ENCODE peak calls at places on chromosomes 5 and 9, in four cellular contexts. E is HepG2, G is K562, O is GM12878. I is an unnamed sample.

GRCh38 chr9:84371737-84372136 is 31.2 kb upstream of the SLC28A3 start:
- DNase-seq in G (no peak), O (no peak), E (peak; percentile 7), I (no peak)

GRCh38 chr5:59069438-59070079 is 486.7 kb downstream of the RAB3C start:
- DNase-seq in G (no peak), E (peak; percentile 68), O (no peak), I (no peak)

GRCh38 chr5:110865400-110866094 is 126.7 kb downstream of the SLC25A46 start:
- DNase-seq in E (peak; percentile 28), O (no peak), G (peak; percentile 44), I (peak; percentile 49)

GRCh38 chr9:84271004-84271886 is 69.3 kb downstream of the SLC28A3 start:
- DNase-seq in E (no peak), G (peak; percentile 1), O (no peak), I (no peak)

GRCh38 chr9:105191508-105192118 is 52.8 kb upstream of the SLC44A1 start:
- DNase-seq in G (no peak), O (peak; percentile 39), E (peak; percentile 95), I (no peak)

GRCh38 chr9:124011460-124012301 is at the start of gene LHX2:
- DNase-seq in O (no peak), E (no peak), G (peak; percentile 57), I (peak; percentile 85)

GRCh38 chr9:84141762-84142370 is 161.3 kb downstream of the RMI1 start:
- DNase-seq in E (no peak), G (no peak), O (no peak), I (peak; percentile 16)

GRCh38 chr5:124210106-124210918 is 536.1 kb downstream of the ZNF608 start:
- DNase-seq in G (no peak), E (no peak), O (no peak), I (no peak)

GRCh38 chr5:565782-566445 is 41.7 kb upstream of the SLC9A3 start:
- DNase-seq in O (no peak), E (no peak), G (no peak), I (no peak)

GRCh38 chr9:93684806-93685553 is 108.6 kb downstream of the PHF2 start:
- DNase-seq in O (no peak), G (peak; percentile 27), E (no peak), I (peak; percentile 17)

GRCh38 chr9:21761309-21761901 is 41.0 kb upstream of the MTAP start:
- DNase-seq in E (no peak), O (peak; percentile 19), G (no peak), I (no peak)

GRCh38 chr9:32550046-32550608 is 2.0 kb upstream of the SMIM27 start:
- DNase-seq in G (peak; percentile 19), E (no peak), O (no peak), I (peak; percentile 12)

GRCh38 chr5:158287643-158288228 is 428.8 kb upstream of the CLINT1 start:
- DNase-seq in E (no peak), O (no peak), G (no peak), I (peak; percentile 15)

GRCh38 chr5:176733586-176734262 is 76.6 kb upstream of the UNC5A start:
- DNase-seq in O (no peak), G (peak; percentile 19), E (no peak), I (no peak)

GRCh38 chr5:27788184-27788583 is 749.8 kb upstream of the CDH9 start:
- DNase-seq in E (no peak), G (no peak), O (no peak), I (no peak)
- TF ChIP-seq BHLHE40 in E (no peak), G (no peak), O (no peak), I (no peak)

GRCh38 chr9:36136277-36136893 is at the start of gene GLIPR2:
- DNase-seq in G (peak; percentile 78), E (peak; percentile 18), O (no peak), I (peak; percentile 84)
- TF ChIP-seq FOXM1 in G (no peak), E (no peak), O (no peak), I (no peak)

DNA sequence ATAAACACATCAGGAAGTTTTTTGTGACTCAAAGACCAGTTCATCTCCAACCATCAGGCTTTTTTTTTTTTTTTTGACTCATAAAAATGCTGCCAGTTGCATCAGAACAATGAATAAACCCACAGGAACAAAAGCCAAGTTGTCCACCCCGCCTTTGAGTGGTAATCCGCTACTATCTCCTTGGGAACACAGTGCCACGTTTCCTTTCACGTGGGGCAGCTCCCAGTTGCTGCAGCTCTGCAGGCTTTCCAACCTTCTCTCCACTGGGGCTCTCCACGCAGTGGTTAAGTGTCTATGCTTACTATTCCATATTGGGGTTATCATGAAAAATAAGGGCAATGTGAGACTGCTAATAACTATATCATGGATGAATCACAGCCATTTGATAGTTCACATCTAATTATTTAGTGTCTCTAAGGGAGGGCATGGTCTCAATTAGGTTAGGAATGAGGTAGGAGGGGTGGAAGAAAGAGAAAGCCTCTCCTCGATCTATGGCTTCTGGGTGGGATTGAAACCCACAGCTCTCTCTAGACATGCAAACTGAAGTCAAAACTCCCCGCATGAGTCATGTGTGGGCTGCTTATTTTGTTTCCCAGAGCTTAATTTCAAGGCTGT is 55.8 kb upstream of the ACTBL2 start:
- DNase-seq in O (no peak), E (no peak), G (no peak), I (no peak)
- TF ChIP-seq TARDBP in O (no peak), E (no peak), G (no peak), I (no peak)

GRCh38 chr5:173340451-173340850 is 12.2 kb upstream of the STC2 start:
- DNase-seq in G (no peak), O (no peak), E (no peak), I (no peak)

GRCh38 chr5:173341911-173342535 is 13.8 kb upstream of the STC2 start:
- DNase-seq in E (no peak), O (no peak), G (no peak), I (no peak)

GRCh38 chr5:173340984-173341383 is 12.8 kb upstream of the STC2 start:
- DNase-seq in G (no peak), O (no peak), E (no peak), I (no peak)

GRCh38 chr5:173339286-173339685 is 11.1 kb upstream of the STC2 start:
- DNase-seq in G (no peak), E (no peak), O (no peak), I (no peak)

DNA sequence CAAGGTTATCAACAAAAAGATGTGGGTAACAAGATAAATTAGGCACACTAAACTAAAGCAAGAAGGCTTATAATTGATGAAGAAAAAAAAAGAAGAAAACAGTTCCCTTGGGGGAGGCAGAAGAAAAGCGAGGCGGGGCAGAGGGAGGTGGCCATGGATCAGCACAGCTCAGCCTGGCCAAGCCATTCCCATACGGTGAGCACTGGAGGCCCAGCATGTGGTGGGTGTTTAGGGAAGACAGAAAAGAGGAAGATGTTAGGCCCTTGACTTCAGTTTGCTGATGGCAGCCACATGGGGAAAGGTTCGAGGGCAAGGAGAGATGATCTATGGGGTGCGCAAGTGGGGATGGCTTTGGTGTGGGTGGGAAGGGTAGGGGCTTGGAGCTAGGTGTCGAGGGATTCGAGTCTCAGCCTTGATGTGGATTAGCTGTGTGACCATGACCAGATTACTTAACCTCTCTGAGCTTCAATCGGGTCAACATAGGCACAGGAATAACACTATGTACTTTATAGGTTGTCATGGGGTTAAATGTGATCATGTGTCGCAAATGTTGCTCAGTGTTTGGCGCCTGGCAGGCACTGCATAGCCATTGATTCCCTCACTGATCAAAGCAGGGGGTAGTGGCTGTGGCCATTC is 10.3 kb upstream of the STC2 start:
- DNase-seq in G (no peak), E (no peak), O (no peak), I (no peak)
- TF ChIP-seq BHLHE40 in G (no peak), E (no peak), O (no peak), I (no peak)

DNA sequence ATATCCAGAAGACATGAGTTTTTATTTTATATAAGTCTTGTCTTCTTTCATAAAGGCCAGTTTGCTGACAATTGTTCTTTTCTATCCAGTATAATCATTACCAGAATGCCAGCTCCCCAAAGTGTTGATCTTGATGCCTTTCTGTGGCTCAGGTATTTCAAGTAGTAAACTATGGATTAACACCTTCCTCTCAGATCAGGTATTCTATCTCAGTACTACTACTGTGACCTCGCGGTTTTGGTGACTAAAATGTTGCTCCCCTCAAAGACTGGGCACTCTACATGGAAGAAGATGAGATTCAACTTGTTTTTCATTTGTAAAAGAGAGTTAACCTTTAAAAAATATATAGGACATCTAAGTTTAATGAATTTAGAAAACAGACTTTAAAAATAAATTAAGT is 58.1 kb downstream of the GNG10 start:
- DNase-seq in O (no peak), E (no peak), G (no peak), I (no peak)
- TF ChIP-seq FOXM1 in O (no peak), E (no peak), G (no peak), I (no peak)

GRCh38 chr5:171980729-171981128 is 25.7 kb downstream of the FBXW11 start:
- DNase-seq in G (no peak), O (no peak), E (no peak), I (no peak)

GRCh38 chr5:171981847-171982246 is 24.6 kb downstream of the FBXW11 start:
- DNase-seq in G (no peak), O (no peak), E (no peak), I (no peak)

GRCh38 chr5:171986772-171987171 is 19.7 kb downstream of the FBXW11 start:
- DNase-seq in E (no peak), G (peak; percentile 65), O (no peak), I (no peak)

GRCh38 chr5:171989276-171989675 is 17.2 kb downstream of the FBXW11 start:
- DNase-seq in G (no peak), O (peak; percentile 73), E (no peak), I (no peak)

GRCh38 chr5:171984748-171985419 is 21.6 kb downstream of the FBXW11 start:
- DNase-seq in O (no peak), G (no peak), E (no peak), I (no peak)
- TF ChIP-seq TARDBP in O (no peak), G (no peak), E (no peak), I (no peak)

GRCh38 chr9:126652140-126652558 is 38.4 kb downstream of the LMX1B start:
- DNase-seq in E (no peak), O (no peak), G (no peak), I (no peak)
- TF ChIP-seq BHLHE40 in E (no peak), O (no peak), G (no peak), I (no peak)

DNA sequence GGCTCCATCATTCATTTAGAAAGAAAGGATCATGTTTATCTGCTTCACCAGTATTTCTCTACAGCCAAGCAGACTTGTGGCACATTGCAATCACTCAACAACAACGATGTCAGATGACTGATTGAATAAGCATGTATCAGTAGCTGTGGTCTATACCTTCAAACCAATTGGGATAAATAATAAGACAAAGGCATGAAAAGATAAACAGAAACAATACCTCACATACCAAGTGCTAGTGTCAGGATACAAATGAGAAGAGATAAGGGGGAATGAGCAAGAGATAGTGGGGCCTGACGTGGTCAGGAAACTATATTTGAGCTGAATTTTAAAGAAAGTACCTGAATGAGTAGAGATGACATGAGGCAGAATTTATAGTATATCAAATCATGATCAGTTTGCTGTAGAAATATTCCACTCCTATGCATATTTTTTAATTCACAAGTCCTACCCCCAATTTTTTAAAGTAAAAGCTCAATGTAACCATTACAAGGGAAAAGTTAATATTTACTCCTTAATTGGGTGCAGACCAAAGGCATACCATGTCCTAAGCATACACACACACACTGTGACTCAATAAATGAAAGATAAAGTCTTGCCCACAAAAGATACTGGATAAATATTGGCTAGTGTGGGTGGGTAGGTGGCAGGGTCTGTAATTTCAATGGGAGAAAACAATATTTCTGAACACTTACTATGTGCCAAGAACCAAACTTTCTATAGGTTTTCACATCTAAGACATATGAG is 284.5 kb downstream of the SPOCK1 start:
- DNase-seq in E (peak; percentile 32), G (no peak), O (no peak), I (no peak)
- TF ChIP-seq FOXM1 in E (no peak), G (no peak), O (no peak), I (no peak)